ENCODE peak calls at places on chromosomes 5 and 9, in ten cellular contexts. One of them, this sample, is unnamed.

GRCh38 chr9:91914404-91914803 is 35.6 kb downstream of the ROR2 start:
- DNase-seq in breast epithelium: no peak
- DNase-seq in DND-41: no peak
- DNase-seq in heart right ventricle: no peak
- DNase-seq in OCI-LY7: no peak
- DNase-seq in left lung: no peak
- DNase-seq in kidney: no peak
- DNase-seq in tibial nerve: no peak
- DNase-seq in SJSA1: no peak
- DNase-seq in cardiac muscle cell: no peak
- DNase-seq in this sample: no peak

GRCh38 chr5:154288145-154288544 is 97.6 kb downstream of the GALNT10 start:
- DNase-seq in heart right ventricle: no peak
- DNase-seq in cardiac muscle cell: no peak
- DNase-seq in breast epithelium: no peak
- DNase-seq in tibial nerve: peak; percentile 17
- DNase-seq in DND-41: no peak
- DNase-seq in left lung: no peak
- DNase-seq in SJSA1: no peak
- DNase-seq in kidney: no peak
- DNase-seq in OCI-LY7: no peak
- DNase-seq in this sample: peak; percentile 24

GRCh38 chr5:97224112-97224750 is 41.2 kb upstream of the RIOK2 start:
- DNase-seq in breast epithelium: no peak
- DNase-seq in OCI-LY7: no peak
- DNase-seq in cardiac muscle cell: no peak
- DNase-seq in DND-41: no peak
- DNase-seq in left lung: no peak
- DNase-seq in kidney: no peak
- DNase-seq in SJSA1: no peak
- DNase-seq in heart right ventricle: no peak
- DNase-seq in tibial nerve: no peak
- DNase-seq in this sample: no peak

GRCh38 chr5:67792891-67793290 is 422.7 kb upstream of the PIK3R1 start:
- DNase-seq in DND-41: no peak
- DNase-seq in kidney: no peak
- DNase-seq in tibial nerve: peak; percentile 68
- DNase-seq in cardiac muscle cell: no peak
- DNase-seq in heart right ventricle: peak; percentile 63
- DNase-seq in left lung: peak; percentile 37
- DNase-seq in SJSA1: no peak
- DNase-seq in breast epithelium: no peak
- DNase-seq in OCI-LY7: no peak
- DNase-seq in this sample: no peak

GRCh38 chr5:149621415-149622098 is 40.3 kb downstream of the ARHGEF37 start:
- DNase-seq in SJSA1: no peak
- DNase-seq in DND-41: no peak
- DNase-seq in breast epithelium: no peak
- DNase-seq in kidney: no peak
- DNase-seq in heart right ventricle: no peak
- DNase-seq in OCI-LY7: no peak
- DNase-seq in tibial nerve: no peak
- DNase-seq in left lung: no peak
- DNase-seq in cardiac muscle cell: no peak
- DNase-seq in this sample: no peak

GRCh38 chr9:80995759-80996158 is 693.6 kb downstream of the TLE1 start:
- DNase-seq in DND-41: no peak
- DNase-seq in cardiac muscle cell: no peak
- DNase-seq in SJSA1: no peak
- DNase-seq in left lung: no peak
- DNase-seq in kidney: no peak
- DNase-seq in heart right ventricle: no peak
- DNase-seq in OCI-LY7: no peak
- DNase-seq in breast epithelium: no peak
- DNase-seq in tibial nerve: no peak
- DNase-seq in this sample: no peak

GRCh38 chr9:109843651-109844050 is 63.7 kb downstream of the PALM2AKAP2 start:
- DNase-seq in breast epithelium: peak; percentile 55
- DNase-seq in cardiac muscle cell: peak; percentile 41
- DNase-seq in DND-41: no peak
- DNase-seq in kidney: peak; percentile 53
- DNase-seq in tibial nerve: no peak
- DNase-seq in SJSA1: no peak
- DNase-seq in heart right ventricle: peak; percentile 85
- DNase-seq in OCI-LY7: no peak
- DNase-seq in left lung: no peak
- DNase-seq in this sample: no peak

GRCh38 chr9:127336708-127337352 is 60.1 kb upstream of the SLC2A8 start:
- DNase-seq in cardiac muscle cell: no peak
- DNase-seq in kidney: peak; percentile 78
- DNase-seq in SJSA1: peak; percentile 90
- DNase-seq in left lung: no peak
- DNase-seq in OCI-LY7: no peak
- DNase-seq in breast epithelium: peak; percentile 78
- DNase-seq in tibial nerve: peak; percentile 81
- DNase-seq in DND-41: no peak
- DNase-seq in heart right ventricle: peak; percentile 60
- DNase-seq in this sample: no peak

GRCh38 chr9:114611516-114612271 is 603 bp downstream of the TMEM268 start:
- DNase-seq in tibial nerve: peak; percentile 25
- DNase-seq in left lung: peak; percentile 88
- DNase-seq in kidney: peak; percentile 89
- DNase-seq in DND-41: peak; percentile 54
- DNase-seq in cardiac muscle cell: peak; percentile 61
- DNase-seq in breast epithelium: peak; percentile 63
- DNase-seq in SJSA1: peak; percentile 58
- DNase-seq in OCI-LY7: peak; percentile 62
- DNase-seq in heart right ventricle: peak; percentile 50
- DNase-seq in this sample: peak; percentile 61

GRCh38 chr5:63233906-63234305 is 655.3 kb downstream of the LRRC70 start:
- DNase-seq in left lung: no peak
- DNase-seq in OCI-LY7: no peak
- DNase-seq in SJSA1: no peak
- DNase-seq in cardiac muscle cell: no peak
- DNase-seq in kidney: no peak
- DNase-seq in breast epithelium: no peak
- DNase-seq in tibial nerve: no peak
- DNase-seq in heart right ventricle: no peak
- DNase-seq in DND-41: no peak
- DNase-seq in this sample: no peak

GRCh38 chr9:75071530-75072122 is 16.3 kb downstream of the NMRK1 start:
- DNase-seq in DND-41: no peak
- DNase-seq in tibial nerve: no peak
- DNase-seq in cardiac muscle cell: no peak
- DNase-seq in heart right ventricle: no peak
- DNase-seq in OCI-LY7: peak; percentile 60
- DNase-seq in breast epithelium: no peak
- DNase-seq in SJSA1: no peak
- DNase-seq in left lung: peak; percentile 80
- DNase-seq in kidney: peak; percentile 82
- DNase-seq in this sample: no peak

GRCh38 chr5:138037271-138037670 is 4.4 kb upstream of the FAM13B start:
- DNase-seq in kidney: no peak
- DNase-seq in DND-41: no peak
- DNase-seq in heart right ventricle: no peak
- DNase-seq in SJSA1: no peak
- DNase-seq in breast epithelium: no peak
- DNase-seq in tibial nerve: no peak
- DNase-seq in cardiac muscle cell: no peak
- DNase-seq in OCI-LY7: peak; percentile 28
- DNase-seq in left lung: no peak
- DNase-seq in this sample: no peak

GRCh38 chr9:70061776-70062175 is 18.1 kb downstream of the MAMDC2 start:
- DNase-seq in OCI-LY7: no peak
- DNase-seq in DND-41: no peak
- DNase-seq in left lung: no peak
- DNase-seq in kidney: no peak
- DNase-seq in SJSA1: no peak
- DNase-seq in tibial nerve: no peak
- DNase-seq in breast epithelium: no peak
- DNase-seq in heart right ventricle: no peak
- DNase-seq in cardiac muscle cell: no peak
- DNase-seq in this sample: no peak

GRCh38 chr9:38141751-38142150 is 72.7 kb upstream of the SHB start:
- DNase-seq in cardiac muscle cell: no peak
- DNase-seq in left lung: no peak
- DNase-seq in DND-41: no peak
- DNase-seq in tibial nerve: no peak
- DNase-seq in SJSA1: peak; percentile 49
- DNase-seq in OCI-LY7: no peak
- DNase-seq in breast epithelium: no peak
- DNase-seq in heart right ventricle: no peak
- DNase-seq in kidney: no peak
- DNase-seq in this sample: peak; percentile 7

GRCh38 chr5:142475102-142475501 is 150.3 kb upstream of the SPRY4 start:
- DNase-seq in heart right ventricle: no peak
- DNase-seq in tibial nerve: no peak
- DNase-seq in DND-41: no peak
- DNase-seq in left lung: no peak
- DNase-seq in cardiac muscle cell: no peak
- DNase-seq in breast epithelium: no peak
- DNase-seq in OCI-LY7: no peak
- DNase-seq in SJSA1: no peak
- DNase-seq in kidney: no peak
- DNase-seq in this sample: no peak

GRCh38 chr9:4678679-4679267 is 596 bp upstream of the CDC37L1 start:
- DNase-seq in OCI-LY7: peak; percentile 47
- DNase-seq in SJSA1: no peak
- DNase-seq in DND-41: no peak
- DNase-seq in left lung: no peak
- DNase-seq in heart right ventricle: no peak
- DNase-seq in tibial nerve: no peak
- DNase-seq in breast epithelium: no peak
- DNase-seq in kidney: no peak
- DNase-seq in cardiac muscle cell: peak; percentile 17
- DNase-seq in this sample: no peak

GRCh38 chr5:8058626-8059180 is 189.8 kb downstream of the MTRR start:
- DNase-seq in kidney: no peak
- DNase-seq in DND-41: no peak
- DNase-seq in breast epithelium: no peak
- DNase-seq in cardiac muscle cell: no peak
- DNase-seq in OCI-LY7: no peak
- DNase-seq in tibial nerve: no peak
- DNase-seq in SJSA1: no peak
- DNase-seq in heart right ventricle: no peak
- DNase-seq in left lung: no peak
- DNase-seq in this sample: no peak

GRCh38 chr9:23621166-23621565 is 204.9 kb downstream of the ELAVL2 start:
- DNase-seq in breast epithelium: no peak
- DNase-seq in SJSA1: no peak
- DNase-seq in left lung: no peak
- DNase-seq in OCI-LY7: no peak
- DNase-seq in heart right ventricle: no peak
- DNase-seq in kidney: no peak
- DNase-seq in tibial nerve: no peak
- DNase-seq in DND-41: no peak
- DNase-seq in cardiac muscle cell: no peak
- DNase-seq in this sample: no peak

GRCh38 chr5:2196989-2197531 is 314.3 kb upstream of the IRX4 start:
- DNase-seq in OCI-LY7: no peak
- DNase-seq in cardiac muscle cell: no peak
- DNase-seq in DND-41: no peak
- DNase-seq in tibial nerve: no peak
- DNase-seq in SJSA1: no peak
- DNase-seq in kidney: no peak
- DNase-seq in left lung: no peak
- DNase-seq in breast epithelium: no peak
- DNase-seq in heart right ventricle: no peak
- DNase-seq in this sample: no peak
- H3K9me3 ChIP-seq in OCI-LY7: no peaks in the 10 kb centered on the region
- H3K9me3 ChIP-seq in cardiac muscle cell: no peaks in the 10 kb centered on the region
- H3K9me3 ChIP-seq in DND-41: no peaks in the 10 kb centered on the region
- H3K9me3 ChIP-seq in tibial nerve: no peaks in the 10 kb centered on the region
- H3K9me3 ChIP-seq in SJSA1: peaks cover 11% of the 10 kb centered on the region
- H3K9me3 ChIP-seq in kidney: no peaks in the 10 kb centered on the region
- H3K9me3 ChIP-seq in left lung: no peaks in the 10 kb centered on the region
- H3K9me3 ChIP-seq in breast epithelium: peaks cover 5% of the 10 kb centered on the region
- H3K9me3 ChIP-seq in heart right ventricle: no peaks in the 10 kb centered on the region
- H3K9me3 ChIP-seq in this sample: no peaks in the 10 kb centered on the region

GRCh38 chr9:16154570-16155078 is 601.8 kb downstream of the CCDC171 start:
- DNase-seq in cardiac muscle cell: peak; percentile 63
- DNase-seq in left lung: peak; percentile 85
- DNase-seq in breast epithelium: no peak
- DNase-seq in OCI-LY7: peak; percentile 4
- DNase-seq in DND-41: peak; percentile 58
- DNase-seq in kidney: peak; percentile 77
- DNase-seq in heart right ventricle: peak; percentile 27
- DNase-seq in SJSA1: no peak
- DNase-seq in tibial nerve: no peak
- DNase-seq in this sample: no peak
- H3K4me3 ChIP-seq in cardiac muscle cell: no peak overlapping the region
- H3K4me3 ChIP-seq in left lung: no peak overlapping the region
- H3K4me3 ChIP-seq in breast epithelium: no peak overlapping the region
- H3K4me3 ChIP-seq in OCI-LY7: no peak overlapping the region
- H3K4me3 ChIP-seq in DND-41: no peak overlapping the region
- H3K4me3 ChIP-seq in kidney: no peak overlapping the region
- H3K4me3 ChIP-seq in heart right ventricle: no peak overlapping the region
- H3K4me3 ChIP-seq in SJSA1: no peak overlapping the region
- H3K4me3 ChIP-seq in tibial nerve: peak overlapping the region; percentile 14
- H3K4me3 ChIP-seq in this sample: no peak overlapping the region

GRCh38 chr5:172797800-172798199 is 26.8 kb upstream of the DUSP1 start:
- DNase-seq in OCI-LY7: no peak
- DNase-seq in kidney: no peak
- DNase-seq in SJSA1: no peak
- DNase-seq in tibial nerve: no peak
- DNase-seq in heart right ventricle: no peak
- DNase-seq in cardiac muscle cell: no peak
- DNase-seq in DND-41: no peak
- DNase-seq in breast epithelium: no peak
- DNase-seq in left lung: no peak
- DNase-seq in this sample: no peak
- H3K4me1 ChIP-seq in OCI-LY7: no peaks in the 10 kb centered on the region
- H3K4me1 ChIP-seq in kidney: peaks cover 9% of the 10 kb centered on the region
- H3K4me1 ChIP-seq in SJSA1: peaks cover 97% of the 10 kb centered on the region
- H3K4me1 ChIP-seq in tibial nerve: peaks cover 27% of the 10 kb centered on the region
- H3K4me1 ChIP-seq in heart right ventricle: peaks cover 42% of the 10 kb centered on the region
- H3K4me1 ChIP-seq in cardiac muscle cell: peaks cover 2% of the 10 kb centered on the region
- H3K4me1 ChIP-seq in DND-41: no peaks in the 10 kb centered on the region
- H3K4me1 ChIP-seq in breast epithelium: no peaks in the 10 kb centered on the region
- H3K4me1 ChIP-seq in left lung: peaks cover 99% of the 10 kb centered on the region
- H3K4me1 ChIP-seq in this sample: peaks cover 3% of the 10 kb centered on the region

DNA sequence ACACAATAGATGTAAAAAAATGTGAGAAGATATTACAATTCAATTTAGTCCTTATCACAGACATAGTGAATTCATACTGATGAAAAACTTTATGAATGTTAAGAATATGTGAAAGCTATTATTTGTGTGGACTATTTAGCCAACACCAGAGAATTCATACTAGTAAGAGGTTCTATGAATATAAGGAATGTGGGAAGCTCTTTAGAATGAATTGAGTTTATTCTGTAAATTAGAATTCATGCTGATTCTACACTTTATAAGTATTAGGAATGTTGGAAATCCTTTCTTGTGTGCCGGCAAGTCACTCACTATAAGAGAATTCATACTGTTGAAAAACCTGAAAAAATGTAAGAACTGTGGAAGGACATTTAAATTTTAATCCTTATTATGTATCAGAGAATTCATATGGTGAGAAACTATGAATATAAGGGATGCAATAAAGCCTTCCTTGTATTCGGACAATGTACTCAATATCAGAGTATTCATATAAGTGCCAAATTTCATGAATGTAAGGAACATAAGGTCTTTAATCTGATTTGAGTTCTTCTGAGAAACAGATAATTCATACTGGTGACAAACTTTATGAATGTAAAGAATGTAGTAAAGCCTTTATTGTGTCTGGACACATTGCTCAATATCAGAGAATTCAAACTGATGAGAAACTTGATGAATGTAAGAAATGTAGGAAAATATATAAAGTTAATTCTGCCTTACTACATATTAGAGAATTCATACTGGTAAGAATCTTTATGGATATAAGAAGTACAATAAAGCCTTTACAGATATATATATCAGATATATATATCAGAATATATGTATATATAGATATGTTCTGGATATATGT is 21.5 kb upstream of the PCDHA1 start:
- DNase-seq in breast epithelium: no peak
- DNase-seq in OCI-LY7: no peak
- DNase-seq in heart right ventricle: no peak
- DNase-seq in left lung: no peak
- DNase-seq in DND-41: no peak
- DNase-seq in kidney: no peak
- DNase-seq in SJSA1: no peak
- DNase-seq in tibial nerve: no peak
- DNase-seq in cardiac muscle cell: no peak
- DNase-seq in this sample: no peak
- H3K9me3 ChIP-seq in breast epithelium: peaks cover 63% of the 10 kb centered on the region
- H3K9me3 ChIP-seq in OCI-LY7: peaks cover 41% of the 10 kb centered on the region
- H3K9me3 ChIP-seq in heart right ventricle: peaks cover 91% of the 10 kb centered on the region
- H3K9me3 ChIP-seq in left lung: peaks cover 6% of the 10 kb centered on the region
- H3K9me3 ChIP-seq in DND-41: peaks cover 58% of the 10 kb centered on the region
- H3K9me3 ChIP-seq in kidney: peaks cover 20% of the 10 kb centered on the region
- H3K9me3 ChIP-seq in SJSA1: peaks cover 14% of the 10 kb centered on the region
- H3K9me3 ChIP-seq in tibial nerve: peaks cover 81% of the 10 kb centered on the region
- H3K9me3 ChIP-seq in cardiac muscle cell: no peaks in the 10 kb centered on the region
- H3K9me3 ChIP-seq in this sample: no peaks in the 10 kb centered on the region

This sample was measured in pancreas.